ENCODE peak calls at places on chromosomes 11 and 22, in ten cellular contexts. Q is DMS153; C is GM10248; U is islet precursor cell; G is lower leg skin; W is CD4-positive, CD25-positive, alpha-beta regulatory T cell; T is stimulated activated CD4-positive, alpha-beta T cell treated with anti-CD3 and anti-CD28 coated beads, Interleukin-1b, Interleukin-23, amount 100 ng/mL, for 24 hours; V is CD8-positive, alpha-beta memory T cell; E is ELR; J is dermis microvascular lymphatic vessel endothelial cell. Y is an unnamed sample.
A peak's percentile ranks its signal among the peaks of the same experiment; 100 is the strongest.

GRCh38 chr11:69873166-69874077 is 54.2 kb upstream of the FGF3 start:
- DNase-seq in Q (no peak), C (no peak), U (peak; percentile 33), G (peak; percentile 52), W (no peak), T (no peak), V (no peak), E (no peak), J (no peak), Y (no peak)

GRCh38 chr22:35099883-35100282 is 33.9 kb downstream of the ISX start:
- DNase-seq in Q (no peak), C (no peak), U (peak; percentile 40), G (peak; percentile 29), W (no peak), T (no peak), V (no peak), E (no peak), J (no peak), Y (no peak)

GRCh38 chr11:68896171-68896959 is 7.3 kb downstream of the MRPL21 start:
- DNase-seq in Q (no peak), C (no peak), U (no peak), G (no peak), W (no peak), T (no peak), V (no peak), E (no peak), J (no peak), Y (no peak)

GRCh38 chr11:73326929-73327811 is 19.1 kb downstream of the ARHGEF17 start:
- DNase-seq in Q (no peak), C (peak; percentile 63), U (no peak), G (no peak), W (no peak), T (no peak), V (no peak), E (peak; percentile 60), J (peak; percentile 51), Y (peak; percentile 59)

GRCh38 chr11:3055881-3056280 is 1.3 kb downstream of the CARS1 start:
- DNase-seq in Q (no peak), C (no peak), U (no peak), G (no peak), W (no peak), T (no peak), V (no peak), E (no peak), J (no peak), Y (no peak)

GRCh38 chr11:45751430-45751829 is 53.5 kb upstream of the SLC35C1 start:
- DNase-seq in Q (no peak), C (no peak), U (no peak), G (no peak), W (no peak), T (no peak), V (no peak), E (no peak), J (no peak), Y (no peak)

GRCh38 chr11:65476632-65477270 is 22.1 kb upstream of the MALAT1 start:
- DNase-seq in Q (no peak), C (peak; percentile 33), U (no peak), G (peak; percentile 95), W (no peak), T (no peak), V (no peak), E (no peak), J (no peak), Y (peak; percentile 62)

GRCh38 chr11:58392741-58393140 is 13.9 kb downstream of the OR5B3 start:
- DNase-seq in Q (no peak), C (no peak), U (no peak), G (no peak), W (no peak), T (no peak), V (no peak), E (peak; percentile 32), J (no peak), Y (no peak)

GRCh38 chr11:112579282-112579681 is 318.6 kb upstream of the PLET1 start:
- DNase-seq in Q (no peak), C (no peak), U (no peak), G (no peak), W (no peak), T (no peak), V (no peak), E (no peak), J (peak; percentile 15), Y (no peak)

GRCh38 chr22:23061471-23062280 is 8.6 kb upstream of the GNAZ start:
- DNase-seq in Q (no peak), C (no peak), U (no peak), G (peak; percentile 78), W (no peak), T (no peak), V (no peak), E (no peak), J (no peak), Y (no peak)

GRCh38 chr11:62665630-62666258 is 632 bp downstream of the CSKMT start:
- DNase-seq in Q (peak; percentile 18), C (peak; percentile 52), U (no peak), G (no peak), W (peak; percentile 60), T (no peak), V (peak; percentile 53), E (peak; percentile 57), J (peak; percentile 68), Y (peak; percentile 80)

GRCh38 chr22:38203090-38203810 is 1.5 kb downstream of the MAFF start:
- DNase-seq in Q (peak; percentile 37), C (no peak), U (peak; percentile 79), G (peak; percentile 94), W (peak; percentile 39), T (no peak), V (peak; percentile 32), E (peak; percentile 73), J (peak; percentile 75), Y (peak; percentile 48)

GRCh38 chr11:118180300-118180703 is 3.9 kb upstream of the SCN2B start:
- DNase-seq in Q (no peak), C (no peak), U (peak; percentile 85), G (no peak), W (no peak), T (no peak), V (no peak), E (peak; percentile 56), J (no peak), Y (peak; percentile 33)

GRCh38 chr11:71396548-71397123 is 51.6 kb downstream of the DHCR7 start:
- DNase-seq in Q (peak; percentile 54), C (no peak), U (no peak), G (no peak), W (no peak), T (no peak), V (no peak), E (no peak), J (no peak), Y (no peak)

GRCh38 chr11:57643802-57644201 is 5.9 kb downstream of the YPEL4 start:
- DNase-seq in Q (no peak), C (no peak), U (no peak), G (no peak), W (no peak), T (no peak), V (no peak), E (peak; percentile 39), J (no peak), Y (no peak)

GRCh38 chr11:12868315-12869073 is 140.6 kb upstream of the RASSF10 start:
- DNase-seq in Q (no peak), C (no peak), U (no peak), G (no peak), W (no peak), T (no peak), V (no peak), E (peak; percentile 54), J (peak; percentile 50), Y (peak; percentile 66)

GRCh38 chr11:33620423-33621120 is 80.1 kb downstream of the C11orf91 start:
- DNase-seq in Q (no peak), C (no peak), U (no peak), G (no peak), W (no peak), T (no peak), V (no peak), E (peak; percentile 71), J (peak; percentile 66), Y (peak; percentile 71)

GRCh38 chr22:39954584-39955055 is 5.6 kb upstream of the TMA7B start:
- DNase-seq in Q (no peak), C (no peak), U (no peak), G (no peak), W (no peak), T (no peak), V (no peak), E (peak; percentile 60), J (peak; percentile 62), Y (peak; percentile 60)

GRCh38 chr22:46547883-46548244 is 10.4 kb upstream of the CELSR1 start:
- DNase-seq in Q (no peak), C (no peak), U (peak; percentile 94), G (peak; percentile 94), W (no peak), T (no peak), V (no peak), E (peak; percentile 95), J (peak; percentile 92), Y (peak; percentile 96)

GRCh38 chr11:29002816-29003215 is 894.6 kb downstream of the METTL15 start:
- DNase-seq in Q (no peak), C (no peak), U (no peak), G (no peak), W (no peak), T (no peak), V (no peak), E (no peak), J (peak; percentile 57), Y (no peak)

GRCh38 chr11:118212781-118213565 is 11.8 kb downstream of the JAML start:
- DNase-seq in Q (no peak), C (no peak), U (peak; percentile 46), G (no peak), W (no peak), T (no peak), V (no peak), E (no peak), J (no peak), Y (no peak)